ENCODE peak calls at places on chromosome 14, in five cellular contexts. One of them, this sample, is unnamed.
A peak's percentile ranks its signal among the peaks of the same experiment; 100 is the strongest.

GRCh38 chr14:34733245-34733644 is 18.9 kb upstream of the CFL2 start:
- DNase-seq in GM23338: no peak
- DNase-seq in breast epithelium: no peak
- DNase-seq in BE2C: no peak
- DNase-seq in bronchial epithelial cell: peak; percentile 72
- DNase-seq in this sample: no peak

GRCh38 chr14:103611215-103611614 is 17.8 kb upstream of the KLC1 start:
- DNase-seq in GM23338: no peak
- DNase-seq in breast epithelium: no peak
- DNase-seq in BE2C: no peak
- DNase-seq in bronchial epithelial cell: no peak
- DNase-seq in this sample: no peak

GRCh38 chr14:29243355-29243754 is 476.8 kb downstream of the FOXG1 start:
- DNase-seq in GM23338: no peak
- DNase-seq in breast epithelium: no peak
- DNase-seq in BE2C: no peak
- DNase-seq in bronchial epithelial cell: peak; percentile 70
- DNase-seq in this sample: no peak

GRCh38 chr14:77502109-77502782 is 3.6 kb upstream of the ISM2 start:
- DNase-seq in GM23338: no peak
- DNase-seq in breast epithelium: no peak
- DNase-seq in BE2C: no peak
- DNase-seq in bronchial epithelial cell: no peak
- DNase-seq in this sample: no peak

GRCh38 chr14:44940944-44941343 is 20.8 kb downstream of the KLHL28 start:
- DNase-seq in GM23338: no peak
- DNase-seq in breast epithelium: no peak
- DNase-seq in BE2C: no peak
- DNase-seq in bronchial epithelial cell: no peak
- DNase-seq in this sample: no peak

GRCh38 chr14:103073876-103074698 is 9.9 kb upstream of the LBHD2 start:
- DNase-seq in GM23338: no peak
- DNase-seq in breast epithelium: no peak
- DNase-seq in BE2C: peak; percentile 12
- DNase-seq in bronchial epithelial cell: no peak
- DNase-seq in this sample: peak; percentile 49

GRCh38 chr14:77458249-77458950 is 507 bp downstream of the AHSA1 start:
- DNase-seq in GM23338: peak; percentile 65
- DNase-seq in breast epithelium: no peak
- DNase-seq in BE2C: peak; percentile 70
- DNase-seq in bronchial epithelial cell: peak; percentile 40
- DNase-seq in this sample: peak; percentile 67

GRCh38 chr14:100004392-100004791 is 60.8 kb upstream of the EVL start:
- DNase-seq in GM23338: peak; percentile 65
- DNase-seq in breast epithelium: no peak
- DNase-seq in BE2C: no peak
- DNase-seq in bronchial epithelial cell: no peak
- DNase-seq in this sample: no peak

GRCh38 chr14:106378191-106378590 is 851.8 kb downstream of the TMEM121 start:
- DNase-seq in GM23338: no peak
- DNase-seq in breast epithelium: no peak
- DNase-seq in BE2C: no peak
- DNase-seq in bronchial epithelial cell: no peak
- DNase-seq in this sample: no peak

GRCh38 chr14:67583711-67584644 is 16.1 kb downstream of the PIGH start:
- DNase-seq in GM23338: peak; percentile 74
- DNase-seq in breast epithelium: no peak
- DNase-seq in BE2C: peak; percentile 62
- DNase-seq in bronchial epithelial cell: peak; percentile 41
- DNase-seq in this sample: peak; percentile 83

GRCh38 chr14:105858676-105859025 is 332.3 kb downstream of the TMEM121 start:
- DNase-seq in GM23338: no peak
- DNase-seq in breast epithelium: no peak
- DNase-seq in BE2C: peak; percentile 30
- DNase-seq in bronchial epithelial cell: no peak
- DNase-seq in this sample: no peak

GRCh38 chr14:66910306-66910705 is 278.9 kb upstream of the GARIN2 start:
- DNase-seq in GM23338: no peak
- DNase-seq in breast epithelium: no peak
- DNase-seq in BE2C: no peak
- DNase-seq in bronchial epithelial cell: no peak
- DNase-seq in this sample: no peak

GRCh38 chr14:72855913-72856312 is 38.0 kb downstream of the DPF3 start:
- DNase-seq in GM23338: no peak
- DNase-seq in breast epithelium: no peak
- DNase-seq in BE2C: no peak
- DNase-seq in bronchial epithelial cell: peak; percentile 17
- DNase-seq in this sample: no peak

GRCh38 chr14:73741386-73741875 is 27.2 kb upstream of the PNMA1 start:
- DNase-seq in GM23338: peak; percentile 71
- DNase-seq in breast epithelium: no peak
- DNase-seq in BE2C: peak; percentile 74
- DNase-seq in bronchial epithelial cell: peak; percentile 79
- DNase-seq in this sample: peak; percentile 92

GRCh38 chr14:72682188-72682587 is 211.7 kb downstream of the DPF3 start:
- DNase-seq in GM23338: no peak
- DNase-seq in breast epithelium: no peak
- DNase-seq in BE2C: no peak
- DNase-seq in bronchial epithelial cell: no peak
- DNase-seq in this sample: no peak

GRCh38 chr14:59463773-59464650 is 1.2 kb downstream of the GPR135 start:
- DNase-seq in GM23338: peak; percentile 64
- DNase-seq in breast epithelium: no peak
- DNase-seq in BE2C: no peak
- DNase-seq in bronchial epithelial cell: no peak
- DNase-seq in this sample: peak; percentile 75

GRCh38 chr14:84482256-84483071 is 1047.5 kb upstream of the FLRT2 start:
- DNase-seq in GM23338: no peak
- DNase-seq in breast epithelium: no peak
- DNase-seq in BE2C: no peak
- DNase-seq in bronchial epithelial cell: peak; percentile 50
- DNase-seq in this sample: no peak

GRCh38 chr14:24310387-24310665 is 386 bp downstream of the LTB4R2 start:
- DNase-seq in GM23338: no peak
- DNase-seq in breast epithelium: no peak
- DNase-seq in BE2C: no peak
- DNase-seq in bronchial epithelial cell: no peak
- DNase-seq in this sample: no peak
- H3K4me3 ChIP-seq in GM23338: peak overlapping the region; percentile 51
- H3K4me3 ChIP-seq in breast epithelium: peak overlapping the region; percentile 61
- H3K4me3 ChIP-seq in BE2C: no peak overlapping the region
- H3K4me3 ChIP-seq in bronchial epithelial cell: peak overlapping the region; percentile 28
- H3K4me3 ChIP-seq in this sample: no peak overlapping the region

GRCh38 chr14:91890291-91890749 is 23.0 kb upstream of the TC2N start:
- DNase-seq in GM23338: no peak
- DNase-seq in breast epithelium: no peak
- DNase-seq in BE2C: no peak
- DNase-seq in bronchial epithelial cell: no peak
- DNase-seq in this sample: no peak

GRCh38 chr14:91888641-91889476 is 21.5 kb upstream of the TC2N start:
- DNase-seq in GM23338: no peak
- DNase-seq in breast epithelium: no peak
- DNase-seq in BE2C: no peak
- DNase-seq in bronchial epithelial cell: no peak
- DNase-seq in this sample: no peak

GRCh38 chr14:91891721-91892220 is 24.4 kb upstream of the TC2N start:
- DNase-seq in GM23338: no peak
- DNase-seq in breast epithelium: no peak
- DNase-seq in BE2C: no peak
- DNase-seq in bronchial epithelial cell: no peak
- DNase-seq in this sample: no peak

GRCh38 chr14:91891081-91891480 is 23.7 kb upstream of the TC2N start:
- DNase-seq in GM23338: no peak
- DNase-seq in breast epithelium: no peak
- DNase-seq in BE2C: no peak
- DNase-seq in bronchial epithelial cell: no peak
- DNase-seq in this sample: no peak

GRCh38 chr14:91889477-91890211 is 22.3 kb upstream of the TC2N start:
- DNase-seq in GM23338: no peak
- DNase-seq in breast epithelium: no peak
- DNase-seq in BE2C: no peak
- DNase-seq in bronchial epithelial cell: no peak
- DNase-seq in this sample: no peak
- H3K36me3 ChIP-seq in GM23338: no peaks in the 10 kb centered on the region
- H3K36me3 ChIP-seq in breast epithelium: no peaks in the 10 kb centered on the region
- H3K36me3 ChIP-seq in BE2C: no peaks in the 10 kb centered on the region
- H3K36me3 ChIP-seq in bronchial epithelial cell: no peaks in the 10 kb centered on the region
- H3K36me3 ChIP-seq in this sample: no peaks in the 10 kb centered on the region

GRCh38 chr14:94779713-94780112 is 9.8 kb upstream of the GSC start:
- DNase-seq in GM23338: no peak
- DNase-seq in breast epithelium: no peak
- DNase-seq in BE2C: no peak
- DNase-seq in bronchial epithelial cell: no peak
- DNase-seq in this sample: no peak
- H3K27me3 ChIP-seq in GM23338: peaks cover 70% of the 10 kb centered on the region
- H3K27me3 ChIP-seq in breast epithelium: peaks cover 9% of the 10 kb centered on the region
- H3K27me3 ChIP-seq in BE2C: peaks cover 13% of the 10 kb centered on the region
- H3K27me3 ChIP-seq in bronchial epithelial cell: peaks cover 6% of the 10 kb centered on the region
- H3K27me3 ChIP-seq in this sample: peaks cover 41% of the 10 kb centered on the region

GRCh38 chr14:51242545-51243490 is 2.8 kb downstream of the TMX1 start:
- DNase-seq in GM23338: peak; percentile 63
- DNase-seq in breast epithelium: no peak
- DNase-seq in BE2C: peak; percentile 38
- DNase-seq in bronchial epithelial cell: no peak
- DNase-seq in this sample: no peak
- H3K4me3 ChIP-seq in GM23338: peak overlapping the region; percentile 89
- H3K4me3 ChIP-seq in breast epithelium: no peak overlapping the region
- H3K4me3 ChIP-seq in BE2C: peak overlapping the region; percentile 71
- H3K4me3 ChIP-seq in bronchial epithelial cell: no peak overlapping the region
- H3K4me3 ChIP-seq in this sample: no peak overlapping the region

GRCh38 chr14:65065719-65066118 is 36.6 kb downstream of the MAX start:
- DNase-seq in GM23338: no peak
- DNase-seq in breast epithelium: no peak
- DNase-seq in BE2C: no peak
- DNase-seq in bronchial epithelial cell: peak; percentile 51
- DNase-seq in this sample: no peak
- H3K36me3 ChIP-seq in GM23338: peaks cover 6% of the 10 kb centered on the region
- H3K36me3 ChIP-seq in breast epithelium: no peaks in the 10 kb centered on the region
- H3K36me3 ChIP-seq in BE2C: peaks cover 34% of the 10 kb centered on the region
- H3K36me3 ChIP-seq in bronchial epithelial cell: peaks cover 19% of the 10 kb centered on the region
- H3K36me3 ChIP-seq in this sample: peaks cover 14% of the 10 kb centered on the region

DNA sequence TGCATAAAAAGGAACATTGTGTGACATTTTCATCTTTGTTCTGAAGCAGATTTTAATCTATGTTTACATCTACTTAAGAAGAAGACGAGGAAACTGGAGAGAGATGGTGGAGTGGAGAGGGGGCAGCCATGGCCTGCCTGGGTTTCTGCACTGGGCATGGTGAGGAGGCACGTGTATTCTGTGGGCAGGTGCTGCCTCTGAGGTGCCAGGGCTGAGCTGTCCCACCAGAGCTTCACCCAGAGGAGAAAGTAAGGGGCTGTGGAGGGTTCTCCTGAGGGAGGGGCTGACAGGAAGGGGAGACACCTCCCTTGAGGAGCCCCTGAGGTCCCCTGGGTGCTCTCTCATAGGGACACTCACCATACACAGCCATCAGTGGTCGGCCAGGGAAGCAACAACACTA is 372.4 kb upstream of the OR4E1 start:
- DNase-seq in GM23338: no peak
- DNase-seq in breast epithelium: no peak
- DNase-seq in BE2C: no peak
- DNase-seq in bronchial epithelial cell: no peak
- DNase-seq in this sample: no peak
- H3K27me3 ChIP-seq in GM23338: no peaks in the 10 kb centered on the region
- H3K27me3 ChIP-seq in breast epithelium: no peaks in the 10 kb centered on the region
- H3K27me3 ChIP-seq in BE2C: no peaks in the 10 kb centered on the region
- H3K27me3 ChIP-seq in bronchial epithelial cell: no peaks in the 10 kb centered on the region
- H3K27me3 ChIP-seq in this sample: no peaks in the 10 kb centered on the region

DNA sequence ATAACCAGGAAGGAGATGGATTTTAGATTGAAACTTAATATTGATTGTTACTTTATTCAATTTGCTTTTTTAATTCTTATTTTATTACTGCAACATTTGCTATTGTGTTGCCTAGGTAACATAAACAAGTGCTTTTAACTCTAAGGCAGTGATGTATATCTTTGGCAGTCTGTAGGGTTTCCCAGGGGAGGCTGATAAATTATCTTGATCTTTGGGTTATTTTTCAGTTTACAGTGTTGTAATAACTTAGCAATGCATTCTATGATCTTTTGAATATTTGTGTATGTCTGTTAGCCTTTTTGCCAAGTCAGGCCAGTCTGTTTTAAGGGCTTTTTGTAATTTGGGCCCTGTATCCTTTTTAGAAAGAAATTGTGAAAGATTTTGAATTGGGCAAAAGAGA is 7.8 kb upstream of the DTD2 start:
- DNase-seq in GM23338: no peak
- DNase-seq in breast epithelium: no peak
- DNase-seq in BE2C: no peak
- DNase-seq in bronchial epithelial cell: no peak
- DNase-seq in this sample: no peak
- H3K4me3 ChIP-seq in GM23338: no peak overlapping the region
- H3K4me3 ChIP-seq in breast epithelium: no peak overlapping the region
- H3K4me3 ChIP-seq in BE2C: no peak overlapping the region
- H3K4me3 ChIP-seq in bronchial epithelial cell: no peak overlapping the region
- H3K4me3 ChIP-seq in this sample: no peak overlapping the region

GRCh38 chr14:75702107-75702506 is 41.1 kb downstream of the TTLL5 start:
- DNase-seq in GM23338: no peak
- DNase-seq in breast epithelium: no peak
- DNase-seq in BE2C: no peak
- DNase-seq in bronchial epithelial cell: no peak
- DNase-seq in this sample: no peak
- H3K36me3 ChIP-seq in GM23338: peaks cover 7% of the 10 kb centered on the region
- H3K36me3 ChIP-seq in breast epithelium: no peaks in the 10 kb centered on the region
- H3K36me3 ChIP-seq in BE2C: peaks cover 13% of the 10 kb centered on the region
- H3K36me3 ChIP-seq in bronchial epithelial cell: peaks cover 3% of the 10 kb centered on the region
- H3K36me3 ChIP-seq in this sample: peaks cover 5% of the 10 kb centered on the region

GRCh38 chr14:36664322-36665193 is 2.9 kb downstream of the PAX9 start:
- DNase-seq in GM23338: no peak
- DNase-seq in breast epithelium: no peak
- DNase-seq in BE2C: no peak
- DNase-seq in bronchial epithelial cell: no peak
- DNase-seq in this sample: peak; percentile 22
- H3K27me3 ChIP-seq in GM23338: peaks cover 96% of the 10 kb centered on the region
- H3K27me3 ChIP-seq in breast epithelium: peaks cover 88% of the 10 kb centered on the region
- H3K27me3 ChIP-seq in BE2C: peaks cover 87% of the 10 kb centered on the region
- H3K27me3 ChIP-seq in bronchial epithelial cell: no peaks in the 10 kb centered on the region
- H3K27me3 ChIP-seq in this sample: peaks cover 94% of the 10 kb centered on the region

This sample was measured in H7.